ENCODE peak calls at places on chromosomes 6 and 20, in six cellular contexts. One of them, this sample, is unnamed.
A peak's percentile ranks its signal among the peaks of the same experiment; 100 is the strongest.

GRCh38 chr20:58891686-58892125 is 39.2 kb downstream of the GNAS start:
- DNase-seq in pancreas: no peak
- DNase-seq in tibial nerve: no peak
- DNase-seq in keratinocyte: no peak
- DNase-seq in endothelial cell: no peak
- DNase-seq in GM23338: peak; percentile 65
- DNase-seq in this sample: no peak

GRCh38 chr6:135179920-135180457 is 1.1 kb upstream of the MYB start:
- DNase-seq in pancreas: no peak
- DNase-seq in tibial nerve: no peak
- DNase-seq in keratinocyte: no peak
- DNase-seq in endothelial cell: no peak
- DNase-seq in GM23338: no peak
- DNase-seq in this sample: no peak

GRCh38 chr20:39269031-39269461 is 306.9 kb downstream of the DHX35 start:
- DNase-seq in pancreas: peak; percentile 21
- DNase-seq in tibial nerve: peak; percentile 59
- DNase-seq in keratinocyte: no peak
- DNase-seq in endothelial cell: peak; percentile 82
- DNase-seq in GM23338: peak; percentile 75
- DNase-seq in this sample: no peak

GRCh38 chr6:8389034-8389818 is 46.1 kb downstream of the SLC35B3 start:
- DNase-seq in pancreas: no peak
- DNase-seq in tibial nerve: no peak
- DNase-seq in keratinocyte: no peak
- DNase-seq in endothelial cell: no peak
- DNase-seq in GM23338: no peak
- DNase-seq in this sample: no peak

GRCh38 chr6:44115866-44116265 is 11.4 kb downstream of the MRPL14 start:
- DNase-seq in pancreas: no peak
- DNase-seq in tibial nerve: no peak
- DNase-seq in keratinocyte: peak; percentile 68
- DNase-seq in endothelial cell: no peak
- DNase-seq in GM23338: no peak
- DNase-seq in this sample: no peak

GRCh38 chr6:130760006-130760405 is 67.2 kb upstream of the SMLR1 start:
- DNase-seq in pancreas: no peak
- DNase-seq in tibial nerve: no peak
- DNase-seq in keratinocyte: peak; percentile 7
- DNase-seq in endothelial cell: peak; percentile 36
- DNase-seq in GM23338: peak; percentile 85
- DNase-seq in this sample: no peak

GRCh38 chr6:101705866-101706265 is 312.4 kb downstream of the GRIK2 start:
- DNase-seq in pancreas: no peak
- DNase-seq in tibial nerve: no peak
- DNase-seq in keratinocyte: no peak
- DNase-seq in endothelial cell: no peak
- DNase-seq in GM23338: no peak
- DNase-seq in this sample: no peak

GRCh38 chr6:170344631-170345576 is 38.3 kb downstream of the FAM120B start:
- DNase-seq in pancreas: no peak
- DNase-seq in tibial nerve: no peak
- DNase-seq in keratinocyte: peak; percentile 19
- DNase-seq in endothelial cell: peak; percentile 6
- DNase-seq in GM23338: no peak
- DNase-seq in this sample: no peak

GRCh38 chr6:127959869-127960268 is 59.0 kb upstream of the THEMIS start:
- DNase-seq in pancreas: no peak
- DNase-seq in tibial nerve: no peak
- DNase-seq in keratinocyte: no peak
- DNase-seq in endothelial cell: no peak
- DNase-seq in GM23338: peak; percentile 18
- DNase-seq in this sample: no peak

GRCh38 chr20:48697845-48698491 is 129.8 kb downstream of the PREX1 start:
- DNase-seq in pancreas: peak; percentile 69
- DNase-seq in tibial nerve: peak; percentile 31
- DNase-seq in keratinocyte: no peak
- DNase-seq in endothelial cell: no peak
- DNase-seq in GM23338: no peak
- DNase-seq in this sample: no peak

GRCh38 chr20:42836339-42836738 is 353.4 kb downstream of the PTPRT start:
- DNase-seq in pancreas: no peak
- DNase-seq in tibial nerve: no peak
- DNase-seq in keratinocyte: no peak
- DNase-seq in endothelial cell: no peak
- DNase-seq in GM23338: no peak
- DNase-seq in this sample: no peak

GRCh38 chr20:32559753-32560380 is 25.3 kb downstream of the NOL4L start:
- DNase-seq in pancreas: no peak
- DNase-seq in tibial nerve: no peak
- DNase-seq in keratinocyte: no peak
- DNase-seq in endothelial cell: no peak
- DNase-seq in GM23338: no peak
- DNase-seq in this sample: no peak

GRCh38 chr6:152099816-152100618 is 292.5 kb downstream of the ESR1 start:
- DNase-seq in pancreas: peak; percentile 21
- DNase-seq in tibial nerve: no peak
- DNase-seq in keratinocyte: no peak
- DNase-seq in endothelial cell: no peak
- DNase-seq in GM23338: no peak
- DNase-seq in this sample: no peak

DNA sequence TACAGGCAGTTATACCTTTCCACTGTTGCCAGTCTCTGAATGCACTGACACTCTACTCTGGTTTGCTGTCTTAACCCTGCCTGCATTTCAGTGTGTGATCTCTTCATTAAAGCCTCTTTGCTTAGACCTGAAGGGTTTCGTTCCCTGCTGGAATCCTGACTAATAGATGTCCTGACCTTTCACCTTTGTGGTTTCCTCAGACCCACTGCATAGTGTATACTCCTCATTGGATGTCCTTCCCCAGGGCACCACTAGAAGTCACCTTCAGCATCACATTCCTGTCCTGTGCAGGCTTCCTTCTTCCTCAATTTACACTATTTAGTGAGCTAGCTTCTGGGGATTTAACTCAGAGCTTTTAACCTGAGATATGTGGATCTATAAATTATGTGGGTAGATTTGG is 120.6 kb downstream of the RCAN2 start:
- DNase-seq in pancreas: no peak
- DNase-seq in tibial nerve: no peak
- DNase-seq in keratinocyte: no peak
- DNase-seq in endothelial cell: no peak
- DNase-seq in GM23338: no peak
- DNase-seq in this sample: no peak
- TF ChIP-seq CTCF in pancreas: no peak
- TF ChIP-seq CTCF in tibial nerve: no peak
- TF ChIP-seq CTCF in keratinocyte: no peak
- TF ChIP-seq CTCF in endothelial cell: no peak
- TF ChIP-seq CTCF in GM23338: no peak
- TF ChIP-seq CTCF in this sample: no peak

GRCh38 chr20:35991142-35991771 is 22.9 kb downstream of the CNBD2 start:
- DNase-seq in pancreas: no peak
- DNase-seq in tibial nerve: peak; percentile 18
- DNase-seq in keratinocyte: no peak
- DNase-seq in endothelial cell: peak; percentile 29
- DNase-seq in GM23338: peak; percentile 59
- DNase-seq in this sample: no peak
- TF ChIP-seq CTCF in pancreas: no peak
- TF ChIP-seq CTCF in tibial nerve: no peak
- TF ChIP-seq CTCF in keratinocyte: peak; percentile 40
- TF ChIP-seq CTCF in endothelial cell: peak; percentile 53
- TF ChIP-seq CTCF in GM23338: peak; percentile 64
- TF ChIP-seq CTCF in this sample: peak; percentile 56

DNA sequence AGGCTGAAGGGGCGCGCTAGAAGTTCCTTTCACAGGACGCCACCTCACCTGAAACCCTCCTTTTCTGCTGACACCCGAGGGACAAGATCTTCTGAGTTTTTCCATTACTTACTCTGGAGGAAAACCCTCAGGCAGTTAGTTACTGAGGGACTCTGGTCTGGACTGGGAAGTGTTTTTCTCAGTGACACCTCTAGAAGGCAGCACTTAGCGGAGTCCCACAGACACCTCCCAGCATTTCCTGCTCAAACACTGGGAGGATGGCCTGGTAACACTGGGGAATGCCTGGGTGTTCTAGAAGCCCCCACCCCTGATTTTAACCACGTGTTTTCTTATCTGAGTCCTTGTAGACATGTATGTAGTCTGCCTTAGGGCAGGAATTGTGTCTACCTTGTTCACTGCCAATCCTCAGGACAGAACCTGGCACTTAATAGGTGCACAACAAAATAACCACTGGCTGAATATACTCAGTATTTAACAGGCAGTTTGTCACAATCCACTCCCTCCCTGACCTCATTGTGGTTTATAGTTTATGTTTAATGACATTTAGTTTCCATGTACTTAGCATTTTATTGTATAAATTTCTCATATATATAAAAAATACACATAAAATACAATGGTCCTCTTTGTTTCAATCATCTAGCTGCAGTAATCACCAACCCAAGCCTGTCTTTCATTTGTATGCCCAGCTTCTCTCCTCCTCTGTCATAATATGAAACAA is 4.8 kb downstream of the GSTA3 start:
- DNase-seq in pancreas: no peak
- DNase-seq in tibial nerve: no peak
- DNase-seq in keratinocyte: no peak
- DNase-seq in endothelial cell: no peak
- DNase-seq in GM23338: peak; percentile 73
- DNase-seq in this sample: no peak
- TF ChIP-seq CTCF in pancreas: no peak
- TF ChIP-seq CTCF in tibial nerve: no peak
- TF ChIP-seq CTCF in keratinocyte: peak; percentile 44
- TF ChIP-seq CTCF in endothelial cell: no peak
- TF ChIP-seq CTCF in GM23338: peak; percentile 59
- TF ChIP-seq CTCF in this sample: peak; percentile 15

GRCh38 chr20:14729390-14729789 is 392.0 kb upstream of the FLRT3 start:
- DNase-seq in pancreas: no peak
- DNase-seq in tibial nerve: no peak
- DNase-seq in keratinocyte: no peak
- DNase-seq in endothelial cell: no peak
- DNase-seq in GM23338: no peak
- DNase-seq in this sample: no peak
- TF ChIP-seq CTCF in pancreas: no peak
- TF ChIP-seq CTCF in tibial nerve: no peak
- TF ChIP-seq CTCF in keratinocyte: no peak
- TF ChIP-seq CTCF in endothelial cell: no peak
- TF ChIP-seq CTCF in GM23338: no peak
- TF ChIP-seq CTCF in this sample: no peak

GRCh38 chr6:156175971-156176421 is 601.2 kb upstream of the ARID1B start:
- DNase-seq in pancreas: no peak
- DNase-seq in tibial nerve: no peak
- DNase-seq in keratinocyte: no peak
- DNase-seq in endothelial cell: peak; percentile 24
- DNase-seq in GM23338: peak; percentile 82
- DNase-seq in this sample: no peak
- TF ChIP-seq CTCF in pancreas: no peak
- TF ChIP-seq CTCF in tibial nerve: no peak
- TF ChIP-seq CTCF in keratinocyte: peak; percentile 60
- TF ChIP-seq CTCF in endothelial cell: peak; percentile 20
- TF ChIP-seq CTCF in GM23338: peak; percentile 51
- TF ChIP-seq CTCF in this sample: no peak

DNA sequence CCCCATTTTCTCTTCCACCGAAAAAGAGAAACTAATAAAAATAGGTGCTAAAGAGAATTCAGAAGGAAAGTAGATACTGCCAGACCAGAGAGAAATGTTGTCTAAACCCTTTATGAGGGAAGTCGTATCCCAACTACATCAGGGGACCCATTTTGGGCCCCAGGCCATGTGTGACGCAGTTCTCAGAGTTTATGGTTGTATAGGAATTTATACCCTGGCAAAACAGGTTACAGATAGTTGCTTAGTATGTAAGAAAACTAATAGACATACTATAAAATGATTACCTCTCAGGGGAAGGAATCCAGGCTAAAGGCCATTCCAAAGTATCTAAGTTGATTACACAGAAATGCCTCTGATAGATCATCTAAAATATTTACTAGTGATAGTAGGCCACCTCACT is 28.6 kb upstream of the SLC52A3 start:
- DNase-seq in pancreas: no peak
- DNase-seq in tibial nerve: no peak
- DNase-seq in keratinocyte: no peak
- DNase-seq in endothelial cell: no peak
- DNase-seq in GM23338: no peak
- DNase-seq in this sample: no peak
- TF ChIP-seq CTCF in pancreas: no peak
- TF ChIP-seq CTCF in tibial nerve: no peak
- TF ChIP-seq CTCF in keratinocyte: no peak
- TF ChIP-seq CTCF in endothelial cell: no peak
- TF ChIP-seq CTCF in GM23338: no peak
- TF ChIP-seq CTCF in this sample: no peak

GRCh38 chr6:27312950-27313271 is 838 bp upstream of the POM121L2 start:
- DNase-seq in pancreas: no peak
- DNase-seq in tibial nerve: no peak
- DNase-seq in keratinocyte: no peak
- DNase-seq in endothelial cell: no peak
- DNase-seq in GM23338: no peak
- DNase-seq in this sample: no peak
- TF ChIP-seq CTCF in pancreas: no peak
- TF ChIP-seq CTCF in tibial nerve: no peak
- TF ChIP-seq CTCF in keratinocyte: no peak
- TF ChIP-seq CTCF in endothelial cell: peak; percentile 20
- TF ChIP-seq CTCF in GM23338: no peak
- TF ChIP-seq CTCF in this sample: no peak

GRCh38 chr6:111871725-111872520 is 1.3 kb downstream of the FYN start:
- DNase-seq in pancreas: no peak
- DNase-seq in tibial nerve: no peak
- DNase-seq in keratinocyte: no peak
- DNase-seq in endothelial cell: peak; percentile 46
- DNase-seq in GM23338: peak; percentile 70
- DNase-seq in this sample: no peak

GRCh38 chr6:111874030-111874425 is 776 bp upstream of the FYN start:
- DNase-seq in pancreas: no peak
- DNase-seq in tibial nerve: peak; percentile 38
- DNase-seq in keratinocyte: no peak
- DNase-seq in endothelial cell: peak; percentile 43
- DNase-seq in GM23338: peak; percentile 47
- DNase-seq in this sample: no peak

GRCh38 chr6:111871207-111871606 is 2.0 kb downstream of the FYN start:
- DNase-seq in pancreas: no peak
- DNase-seq in tibial nerve: no peak
- DNase-seq in keratinocyte: no peak
- DNase-seq in endothelial cell: no peak
- DNase-seq in GM23338: no peak
- DNase-seq in this sample: no peak

GRCh38 chr6:111873178-111874029 is at the start of gene FYN:
- DNase-seq in pancreas: peak; percentile 94
- DNase-seq in tibial nerve: peak; percentile 96
- DNase-seq in keratinocyte: peak; percentile 62
- DNase-seq in endothelial cell: peak; percentile 99
- DNase-seq in GM23338: peak; percentile 99
- DNase-seq in this sample: peak; percentile 91

DNA sequence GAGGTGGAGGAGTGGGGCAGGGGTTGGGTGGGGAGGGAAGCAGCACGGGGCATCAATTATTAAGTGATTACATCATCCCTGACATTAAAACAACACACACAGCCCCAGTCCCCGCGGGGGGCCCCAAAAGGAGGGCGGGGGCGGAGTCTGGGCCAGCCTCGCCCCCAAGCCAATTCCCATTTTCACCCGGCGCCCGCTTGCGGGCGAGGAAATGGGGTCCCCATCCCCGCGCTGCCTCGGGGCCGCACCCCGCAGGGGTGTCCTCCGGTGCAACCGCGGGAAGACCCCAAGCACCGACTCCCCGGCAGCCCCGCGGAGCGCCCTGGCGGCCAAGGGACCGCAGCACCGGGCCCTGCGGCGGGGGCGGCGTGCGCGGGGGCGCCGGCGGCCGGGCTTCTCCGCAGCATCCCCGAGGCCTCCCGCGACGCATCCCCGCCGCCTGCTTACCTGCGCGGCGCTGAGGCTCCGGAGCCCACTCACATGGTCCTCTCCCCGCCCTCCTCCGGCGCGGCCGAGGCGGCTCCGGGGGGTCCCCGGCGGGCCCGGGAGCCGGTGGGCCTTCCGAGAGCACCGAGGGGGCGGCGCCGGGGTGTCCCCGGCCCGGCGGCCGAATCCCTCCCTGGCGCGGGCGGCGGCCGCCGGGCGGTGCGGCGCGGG is 603 bp downstream of the FYN start:
- DNase-seq in pancreas: peak; percentile 18
- DNase-seq in tibial nerve: peak; percentile 43
- DNase-seq in keratinocyte: no peak
- DNase-seq in endothelial cell: no peak
- DNase-seq in GM23338: no peak
- DNase-seq in this sample: no peak
- TF ChIP-seq CTCF in pancreas: no peak
- TF ChIP-seq CTCF in tibial nerve: peak; percentile 13
- TF ChIP-seq CTCF in keratinocyte: no peak
- TF ChIP-seq CTCF in endothelial cell: no peak
- TF ChIP-seq CTCF in GM23338: no peak
- TF ChIP-seq CTCF in this sample: no peak